ENCODE peak calls at places on chromosomes 6 and 20, in six cellular contexts. One of them, this sample, is unnamed.

GRCh38 chr6:148037496-148037895 is 305.1 kb upstream of the SASH1 start:
- DNase-seq in IMR-90: peak
- DNase-seq in fibroblast of lung: peak
- DNase-seq in GM12878: no peak
- DNase-seq in mammary epithelial cell: no peak
- DNase-seq in endothelial cell of umbilical vein: no peak
- DNase-seq in this sample: no peak

GRCh38 chr6:57316581-57317059 is 810 bp upstream of the PRIM2 start:
- DNase-seq in IMR-90: peak
- DNase-seq in fibroblast of lung: peak
- DNase-seq in GM12878: peak
- DNase-seq in mammary epithelial cell: peak
- DNase-seq in endothelial cell of umbilical vein: peak
- DNase-seq in this sample: peak

GRCh38 chr20:35583636-35584560 is 31.7 kb upstream of the SPAG4 start:
- DNase-seq in IMR-90: no peak
- DNase-seq in fibroblast of lung: no peak
- DNase-seq in GM12878: no peak
- DNase-seq in mammary epithelial cell: no peak
- DNase-seq in endothelial cell of umbilical vein: no peak
- DNase-seq in this sample: no peak

GRCh38 chr20:44736170-44737021 is 9.3 kb upstream of the KCNK15 start:
- DNase-seq in IMR-90: peak
- DNase-seq in fibroblast of lung: peak
- DNase-seq in GM12878: no peak
- DNase-seq in mammary epithelial cell: peak
- DNase-seq in endothelial cell of umbilical vein: peak
- DNase-seq in this sample: peak

GRCh38 chr6:12232339-12232738 is 57.8 kb upstream of the EDN1 start:
- DNase-seq in IMR-90: peak
- DNase-seq in fibroblast of lung: peak
- DNase-seq in GM12878: peak
- DNase-seq in mammary epithelial cell: no peak
- DNase-seq in endothelial cell of umbilical vein: no peak
- DNase-seq in this sample: no peak

GRCh38 chr6:2962636-2963035 is 8.7 kb downstream of the SERPINB6 start:
- DNase-seq in IMR-90: no peak
- DNase-seq in fibroblast of lung: no peak
- DNase-seq in GM12878: no peak
- DNase-seq in mammary epithelial cell: no peak
- DNase-seq in endothelial cell of umbilical vein: no peak
- DNase-seq in this sample: no peak

GRCh38 chr6:52617087-52617486 is 40.2 kb upstream of the TRAM2 start:
- DNase-seq in IMR-90: no peak
- DNase-seq in fibroblast of lung: peak
- DNase-seq in GM12878: no peak
- DNase-seq in mammary epithelial cell: no peak
- DNase-seq in endothelial cell of umbilical vein: no peak
- DNase-seq in this sample: no peak

GRCh38 chr6:28606424-28607391 is 81.0 kb downstream of the GPX5 start:
- DNase-seq in IMR-90: peak
- DNase-seq in fibroblast of lung: peak
- DNase-seq in GM12878: peak
- DNase-seq in mammary epithelial cell: peak
- DNase-seq in endothelial cell of umbilical vein: peak
- DNase-seq in this sample: peak

GRCh38 chr20:12241065-12241464 is 323.4 kb downstream of the BTBD3 start:
- DNase-seq in IMR-90: no peak
- DNase-seq in fibroblast of lung: no peak
- DNase-seq in GM12878: no peak
- DNase-seq in mammary epithelial cell: no peak
- DNase-seq in endothelial cell of umbilical vein: no peak
- DNase-seq in this sample: no peak

GRCh38 chr6:17167327-17167979 is 65.6 kb downstream of the STMND1 start:
- DNase-seq in IMR-90: peak
- DNase-seq in fibroblast of lung: peak
- DNase-seq in GM12878: no peak
- DNase-seq in mammary epithelial cell: peak
- DNase-seq in endothelial cell of umbilical vein: peak
- DNase-seq in this sample: peak

GRCh38 chr6:157272866-157273755 is 50.2 kb downstream of the TMEM242 start:
- DNase-seq in IMR-90: no peak
- DNase-seq in fibroblast of lung: no peak
- DNase-seq in GM12878: no peak
- DNase-seq in mammary epithelial cell: no peak
- DNase-seq in endothelial cell of umbilical vein: no peak
- DNase-seq in this sample: no peak

GRCh38 chr20:10672579-10673127 is 1.1 kb downstream of the JAG1 start:
- DNase-seq in IMR-90: peak
- DNase-seq in fibroblast of lung: peak
- DNase-seq in GM12878: no peak
- DNase-seq in mammary epithelial cell: peak
- DNase-seq in endothelial cell of umbilical vein: peak
- DNase-seq in this sample: peak

GRCh38 chr6:90216081-90216977 is 80.3 kb downstream of the BACH2 start:
- DNase-seq in IMR-90: peak
- DNase-seq in fibroblast of lung: peak
- DNase-seq in GM12878: no peak
- DNase-seq in mammary epithelial cell: no peak
- DNase-seq in endothelial cell of umbilical vein: peak
- DNase-seq in this sample: peak

GRCh38 chr6:2862712-2863174 is 21.1 kb upstream of the SERPINB1 start:
- DNase-seq in IMR-90: no peak
- DNase-seq in fibroblast of lung: no peak
- DNase-seq in GM12878: peak
- DNase-seq in mammary epithelial cell: no peak
- DNase-seq in endothelial cell of umbilical vein: no peak
- DNase-seq in this sample: no peak

GRCh38 chr6:52000064-52000463 is 87.3 kb downstream of the PKHD1 start:
- DNase-seq in IMR-90: no peak
- DNase-seq in fibroblast of lung: no peak
- DNase-seq in GM12878: no peak
- DNase-seq in mammary epithelial cell: no peak
- DNase-seq in endothelial cell of umbilical vein: no peak
- DNase-seq in this sample: no peak

GRCh38 chr20:8562356-8562755 is 430.3 kb downstream of the PLCB1 start:
- DNase-seq in IMR-90: no peak
- DNase-seq in fibroblast of lung: no peak
- DNase-seq in GM12878: no peak
- DNase-seq in mammary epithelial cell: no peak
- DNase-seq in endothelial cell of umbilical vein: no peak
- DNase-seq in this sample: no peak

GRCh38 chr6:73854998-73855718 is 159.2 kb downstream of the CD109 start:
- DNase-seq in IMR-90: peak
- DNase-seq in fibroblast of lung: peak
- DNase-seq in GM12878: no peak
- DNase-seq in mammary epithelial cell: peak
- DNase-seq in endothelial cell of umbilical vein: peak
- DNase-seq in this sample: peak
- H3K4me3 ChIP-seq in IMR-90: no peak
- H3K4me3 ChIP-seq in fibroblast of lung: no peak
- H3K4me3 ChIP-seq in GM12878: no peak
- H3K4me3 ChIP-seq in mammary epithelial cell: no peak
- H3K4me3 ChIP-seq in endothelial cell of umbilical vein: no peak
- H3K4me3 ChIP-seq in this sample: no peak

GRCh38 chr20:20744170-20744725 is 31.8 kb upstream of the RALGAPA2 start:
- DNase-seq in IMR-90: no peak
- DNase-seq in fibroblast of lung: no peak
- DNase-seq in GM12878: no peak
- DNase-seq in mammary epithelial cell: no peak
- DNase-seq in endothelial cell of umbilical vein: no peak
- DNase-seq in this sample: no peak
- H2AFZ ChIP-seq in IMR-90: no peak
- H2AFZ ChIP-seq in fibroblast of lung: no peak
- H2AFZ ChIP-seq in GM12878: no peak
- H2AFZ ChIP-seq in mammary epithelial cell: peak
- H2AFZ ChIP-seq in endothelial cell of umbilical vein: peak
- H2AFZ ChIP-seq in this sample: peak

GRCh38 chr6:169956580-169956979 is 205.2 kb downstream of the ERMARD start:
- DNase-seq in IMR-90: no peak
- DNase-seq in fibroblast of lung: no peak
- DNase-seq in GM12878: no peak
- DNase-seq in mammary epithelial cell: no peak
- DNase-seq in endothelial cell of umbilical vein: no peak
- DNase-seq in this sample: no peak

GRCh38 chr6:169950558-169950957 is 199.1 kb downstream of the ERMARD start:
- DNase-seq in IMR-90: no peak
- DNase-seq in fibroblast of lung: peak
- DNase-seq in GM12878: no peak
- DNase-seq in mammary epithelial cell: peak
- DNase-seq in endothelial cell of umbilical vein: no peak
- DNase-seq in this sample: no peak

GRCh38 chr6:169954977-169955376 is 203.6 kb downstream of the ERMARD start:
- DNase-seq in IMR-90: no peak
- DNase-seq in fibroblast of lung: no peak
- DNase-seq in GM12878: no peak
- DNase-seq in mammary epithelial cell: no peak
- DNase-seq in endothelial cell of umbilical vein: no peak
- DNase-seq in this sample: no peak

GRCh38 chr6:169955796-169956493 is 204.5 kb downstream of the ERMARD start:
- DNase-seq in IMR-90: no peak
- DNase-seq in fibroblast of lung: no peak
- DNase-seq in GM12878: no peak
- DNase-seq in mammary epithelial cell: no peak
- DNase-seq in endothelial cell of umbilical vein: no peak
- DNase-seq in this sample: no peak

DNA sequence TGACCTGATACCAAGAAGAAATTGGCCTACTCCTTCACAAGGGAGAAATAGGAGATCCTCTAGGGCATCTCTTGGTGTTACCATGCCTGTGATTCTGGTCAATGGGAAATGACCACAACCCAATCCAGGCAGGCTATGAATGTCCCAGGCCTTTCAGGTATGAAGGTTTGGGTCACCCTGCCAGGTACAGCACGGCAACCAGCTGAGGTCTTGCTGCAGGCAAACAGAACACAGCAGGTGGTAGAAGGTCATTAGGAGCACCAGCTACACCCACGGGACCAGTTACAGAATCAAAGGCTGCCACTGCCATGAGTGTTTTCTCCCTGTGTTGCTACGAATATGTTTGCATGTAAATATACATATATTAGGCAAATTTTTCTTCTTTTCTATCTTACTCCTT is 202.3 kb downstream of the ERMARD start:
- DNase-seq in IMR-90: no peak
- DNase-seq in fibroblast of lung: no peak
- DNase-seq in GM12878: no peak
- DNase-seq in mammary epithelial cell: no peak
- DNase-seq in endothelial cell of umbilical vein: no peak
- DNase-seq in this sample: no peak
- TF ChIP-seq CTCF in IMR-90: no peak
- TF ChIP-seq CTCF in fibroblast of lung: no peak
- TF ChIP-seq CTCF in GM12878: no peak
- TF ChIP-seq CTCF in mammary epithelial cell: no peak
- TF ChIP-seq CTCF in endothelial cell of umbilical vein: no peak
- TF ChIP-seq CTCF in this sample: no peak

GRCh38 chr6:36660771-36661471 is 17.6 kb upstream of the CDKN1A start:
- DNase-seq in IMR-90: no peak
- DNase-seq in fibroblast of lung: peak
- DNase-seq in GM12878: no peak
- DNase-seq in mammary epithelial cell: no peak
- DNase-seq in endothelial cell of umbilical vein: peak
- DNase-seq in this sample: peak
- H3K4me3 ChIP-seq in IMR-90: no peak
- H3K4me3 ChIP-seq in fibroblast of lung: no peak
- H3K4me3 ChIP-seq in GM12878: no peak
- H3K4me3 ChIP-seq in mammary epithelial cell: no peak
- H3K4me3 ChIP-seq in endothelial cell of umbilical vein: no peak
- H3K4me3 ChIP-seq in this sample: no peak

DNA sequence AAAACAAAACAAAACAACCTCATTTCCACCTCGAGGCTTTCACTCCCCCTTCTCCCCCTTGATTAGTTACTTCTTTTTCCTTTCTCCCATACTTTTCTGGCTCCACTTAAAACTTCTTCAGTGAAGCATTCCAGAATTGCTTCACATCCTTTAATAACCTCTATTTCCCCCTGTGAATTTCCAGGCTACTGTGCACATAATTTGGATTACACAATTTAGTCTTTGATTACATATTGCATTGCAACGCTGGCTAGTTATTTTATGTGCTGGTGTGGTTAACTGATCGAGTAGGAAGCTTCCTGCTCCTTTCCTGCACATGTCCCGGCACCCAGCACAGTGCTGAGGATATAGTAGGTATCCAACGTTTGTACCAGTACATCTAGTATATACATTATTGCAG is 28.1 kb upstream of the EEF1E1 start:
- DNase-seq in IMR-90: peak
- DNase-seq in fibroblast of lung: peak
- DNase-seq in GM12878: no peak
- DNase-seq in mammary epithelial cell: no peak
- DNase-seq in endothelial cell of umbilical vein: no peak
- DNase-seq in this sample: no peak
- H2AFZ ChIP-seq in IMR-90: no peak
- H2AFZ ChIP-seq in fibroblast of lung: no peak
- H2AFZ ChIP-seq in GM12878: no peak
- H2AFZ ChIP-seq in mammary epithelial cell: no peak
- H2AFZ ChIP-seq in endothelial cell of umbilical vein: no peak
- H2AFZ ChIP-seq in this sample: no peak